ENCODE peak calls at places on chromosomes 16 and 17, in nine cellular contexts. Z, I, C, E, T, V, Y, G and R are unnamed samples.

GRCh38 chr17:15269690-15270089 is 4.6 kb upstream of the PMP22 start:
- DNase-seq in T (no peak), Z (peak), E (no peak), Y (no peak), C (no peak), G (no peak), I (no peak), V (no peak), R (no peak)

GRCh38 chr16:64250866-64251265 is 871.0 kb downstream of the CDH11 start:
- DNase-seq in T (peak), Y (no peak), G (no peak), V (no peak), C (peak), I (no peak), E (no peak), Z (no peak), R (no peak)

GRCh38 chr16:25135239-25135878 is 23.8 kb downstream of the LCMT1 start:
- DNase-seq in Z (no peak), C (no peak), V (peak), G (peak), Y (no peak), I (no peak), T (peak), E (no peak), R (peak)

GRCh38 chr17:41547921-41548843 is 20.1 kb upstream of the KRT19 start:
- DNase-seq in I (no peak), G (peak), E (peak), C (no peak), Y (no peak), V (peak), Z (peak), T (peak), R (peak)

GRCh38 chr16:48123104-48123788 is 32.5 kb downstream of the ABCC12 start:
- DNase-seq in Z (no peak), Y (no peak), V (peak), I (no peak), C (no peak), T (peak), E (no peak), G (no peak), R (peak)

GRCh38 chr17:39678340-39679116 is 9.3 kb downstream of the PGAP3 start:
- DNase-seq in T (no peak), G (peak), I (no peak), Z (no peak), C (no peak), Y (no peak), V (no peak), E (no peak), R (no peak)

GRCh38 chr17:1994707-1995106 is 30.4 kb downstream of the RTN4RL1 start:
- DNase-seq in C (no peak), Y (no peak), G (no peak), Z (no peak), T (no peak), I (no peak), V (no peak), E (no peak), R (no peak)

GRCh38 chr16:68993885-68994284 is 111.6 kb upstream of the HAS3 start:
- DNase-seq in I (no peak), E (no peak), C (no peak), Y (no peak), V (peak), G (no peak), Z (no peak), T (peak), R (peak)

GRCh38 chr17:42403150-42403549 is 14.9 kb upstream of the STAT3 start:
- DNase-seq in C (no peak), V (no peak), E (no peak), T (no peak), Y (peak), Z (no peak), G (peak), I (peak), R (no peak)

GRCh38 chr17:3025421-3026124 is 37.8 kb downstream of the OR1D5 start:
- DNase-seq in Z (no peak), T (no peak), G (no peak), C (no peak), I (no peak), Y (no peak), V (no peak), E (no peak), R (no peak)

GRCh38 chr17:50834786-50835562 is 412 bp upstream of the WFIKKN2 start:
- DNase-seq in E (no peak), C (no peak), Y (peak), Z (no peak), V (no peak), T (peak), I (no peak), G (no peak), R (no peak)

GRCh38 chr17:77959926-77960521 is 1.5 kb downstream of the TNRC6C start:
- DNase-seq in I (peak), T (no peak), Y (peak), E (no peak), C (no peak), V (no peak), G (no peak), Z (peak), R (peak)

GRCh38 chr16:535446-536405 is 8.2 kb downstream of the CAPN15 start:
- DNase-seq in V (peak), Y (no peak), I (no peak), Z (no peak), C (no peak), T (peak), E (no peak), G (peak), R (peak)

GRCh38 chr16:55294129-55294528 is 29.9 kb upstream of the IRX6 start:
- DNase-seq in C (no peak), V (no peak), I (no peak), Z (no peak), E (no peak), T (no peak), Y (no peak), G (no peak), R (peak)

GRCh38 chr17:76147211-76148014 is 6.4 kb upstream of the FOXJ1 start:
- DNase-seq in V (no peak), G (no peak), C (no peak), I (no peak), E (no peak), T (no peak), Y (no peak), Z (no peak), R (peak)

DNA sequence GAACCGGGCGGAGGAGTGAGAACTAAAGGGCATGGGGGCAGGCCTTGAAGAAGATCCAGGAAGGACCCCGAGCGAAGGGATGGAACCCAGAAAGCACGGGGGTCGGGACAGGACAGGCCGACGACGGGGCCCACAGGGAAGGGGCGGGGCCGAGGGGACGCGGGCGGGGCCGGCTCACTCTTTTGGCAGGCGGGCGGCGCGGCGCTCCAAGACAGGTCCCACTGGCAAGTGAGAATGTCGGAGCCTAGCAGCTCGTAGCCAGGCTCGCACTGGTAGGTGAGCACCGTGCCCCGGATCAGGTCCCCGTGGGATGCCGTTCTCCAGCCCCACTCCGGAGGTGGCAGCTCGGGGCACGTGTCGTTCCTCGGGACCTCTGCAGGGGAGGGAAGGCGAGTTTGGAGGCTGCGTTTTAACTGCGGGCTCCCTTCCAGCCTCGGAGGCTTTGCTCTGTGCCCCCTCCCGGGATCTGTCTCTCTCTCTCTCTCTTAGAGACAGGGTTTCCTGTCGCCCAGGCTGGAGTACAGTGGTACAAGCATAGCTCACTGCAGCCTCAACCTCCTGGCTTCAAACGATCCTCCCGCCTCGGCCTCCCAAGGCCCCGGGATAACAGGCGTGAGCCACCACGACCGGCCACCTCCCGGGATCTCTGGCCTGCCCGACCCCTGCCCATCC is 13.7 kb upstream of the CDIPT start:
- DNase-seq in Y (peak), I (peak), E (no peak), V (no peak), C (no peak), G (no peak), T (no peak), Z (no peak), R (no peak)
- H3K27ac ChIP-seq in Y (no peak), I (no peak), E (no peak), V (no peak), C (no peak), G (no peak), T (no peak), Z (no peak), R (no peak)

DNA sequence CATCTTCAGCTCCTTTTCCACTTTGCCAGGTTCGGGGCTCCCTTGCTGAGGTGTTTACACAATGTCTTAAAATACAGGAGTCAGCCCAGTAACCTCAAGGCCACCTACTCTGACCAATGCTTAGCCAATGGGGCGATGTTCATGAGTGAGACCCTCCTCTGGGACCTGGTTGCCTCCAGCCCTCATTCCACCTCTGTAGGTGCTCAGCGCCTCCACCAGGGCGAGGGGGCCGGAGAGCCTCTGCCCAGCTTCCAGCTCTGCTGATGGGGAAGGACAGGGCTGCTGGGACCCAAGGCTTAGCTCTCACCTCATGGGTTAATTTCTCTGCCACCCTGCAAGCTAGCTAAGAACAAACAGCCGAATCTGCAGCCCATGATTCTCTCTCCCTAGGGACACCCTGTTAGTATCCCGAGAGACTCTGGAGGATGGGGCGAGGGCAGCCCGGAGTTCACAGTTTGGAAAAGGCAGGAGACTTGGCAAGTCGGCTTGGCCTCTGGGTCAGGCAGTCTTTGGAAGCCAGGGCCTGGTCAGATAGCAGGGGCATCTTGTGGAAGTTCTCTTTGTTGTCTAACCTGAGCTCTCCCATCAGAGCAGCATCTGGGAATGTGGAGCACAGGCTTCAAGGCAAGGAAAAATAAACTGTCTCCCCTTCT is 16.2 kb downstream of the SRCIN1 start:
- DNase-seq in V (no peak), I (no peak), C (no peak), T (no peak), E (no peak), Y (no peak), Z (no peak), G (no peak), R (no peak)
- H3K27ac ChIP-seq in V (no peak), I (no peak), C (no peak), T (no peak), E (no peak), Y (no peak), Z (no peak), G (no peak), R (no peak)

DNA sequence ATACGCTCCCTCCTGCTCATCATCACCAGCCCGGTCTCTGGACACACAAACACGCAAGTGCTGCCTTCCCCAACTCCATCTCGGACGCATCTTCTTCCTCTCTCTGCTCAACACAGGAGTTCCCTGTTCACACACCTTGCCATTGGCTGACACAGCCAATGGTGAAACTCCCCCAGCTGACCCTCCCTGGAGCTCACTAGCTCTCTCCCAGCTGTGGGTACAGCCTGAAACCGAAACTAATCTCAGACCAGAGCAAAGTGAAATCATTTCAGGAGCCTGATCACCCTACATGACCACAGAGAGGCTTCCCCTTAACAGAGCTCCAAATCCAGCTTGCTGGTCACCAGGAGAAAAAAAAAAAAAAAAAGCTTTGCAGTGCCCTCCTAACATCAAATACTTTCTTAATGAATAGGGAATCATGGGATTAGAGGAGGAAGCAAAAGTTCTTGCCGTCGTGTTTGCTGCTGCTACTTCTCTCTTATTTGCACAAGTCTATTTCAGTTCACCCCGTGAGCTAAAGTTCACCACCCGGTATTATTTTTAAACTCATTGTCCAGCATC is 8.3 kb downstream of the CUEDC1 start:
- DNase-seq in T (peak), G (peak), C (no peak), V (peak), Y (no peak), Z (peak), E (peak), I (no peak), R (peak)
- H3K27ac ChIP-seq in T (peak), G (peak), C (peak), V (peak), Y (no peak), Z (peak), E (peak), I (no peak), R (peak)

GRCh38 chr17:27631409-27631755 is 394 bp downstream of the LGALS9 start:
- DNase-seq in C (no peak), V (no peak), I (no peak), Y (no peak), E (no peak), Z (no peak), G (no peak), T (no peak), R (no peak)

GRCh38 chr17:27633312-27634025 is 2.5 kb downstream of the LGALS9 start:
- DNase-seq in Y (no peak), G (peak), Z (no peak), C (no peak), V (no peak), E (no peak), T (no peak), I (no peak), R (no peak)

GRCh38 chr17:27630607-27631408 is at the start of gene LGALS9:
- DNase-seq in Y (no peak), C (no peak), Z (peak), G (peak), I (peak), V (no peak), T (peak), E (no peak), R (peak)

GRCh38 chr17:27634026-27634335 is 3.0 kb downstream of the LGALS9 start:
- DNase-seq in V (no peak), I (no peak), G (no peak), E (no peak), Y (no peak), C (no peak), Z (no peak), T (no peak), R (no peak)

DNA sequence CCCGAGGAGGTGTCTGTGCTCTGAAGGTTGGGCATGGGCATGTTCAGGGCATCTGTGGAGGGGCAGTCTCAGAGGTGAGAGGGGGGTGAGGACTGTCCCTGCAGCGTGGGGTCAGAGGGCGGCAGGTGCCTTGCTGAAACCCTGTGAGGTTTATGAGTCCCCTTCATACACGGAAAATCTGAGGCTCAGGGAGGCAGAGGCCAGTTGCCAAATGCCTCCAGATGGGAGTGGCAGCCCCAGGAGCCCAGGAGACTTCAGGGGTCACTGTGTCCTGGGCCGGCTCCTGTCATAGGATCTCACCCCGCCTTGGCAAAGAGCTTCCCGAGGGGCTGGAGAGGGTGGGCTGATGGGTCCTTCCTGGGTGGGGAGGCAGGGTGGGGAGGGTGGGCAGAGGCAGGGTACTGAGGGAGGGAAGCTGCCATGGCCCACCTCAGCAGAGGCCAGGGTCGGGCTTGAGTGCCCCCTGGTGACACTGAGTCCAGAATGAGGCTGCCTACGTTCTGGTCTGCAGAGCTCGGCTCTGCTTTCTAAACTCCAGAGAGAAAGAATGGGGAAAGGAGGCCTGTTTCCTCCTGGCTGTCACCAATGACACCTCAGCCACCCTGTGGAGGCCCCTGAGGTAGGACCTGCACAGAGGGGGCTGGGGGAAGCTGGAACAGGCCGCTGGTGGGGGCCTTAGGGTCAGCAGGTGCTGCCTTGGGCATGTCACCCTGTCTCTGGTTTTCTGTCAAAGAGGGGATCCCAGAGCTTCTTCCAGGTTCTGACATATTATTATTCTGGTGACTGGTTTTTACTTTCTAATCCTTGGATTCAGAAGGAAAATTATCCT is 1.1 kb downstream of the LGALS9 start:
- DNase-seq in G (peak), I (no peak), Z (no peak), C (no peak), V (no peak), E (no peak), T (no peak), Y (no peak), R (no peak)
- H3K27ac ChIP-seq in G (peak), I (no peak), Z (peak), C (peak), V (no peak), E (no peak), T (no peak), Y (no peak), R (no peak)

GRCh38 chr16:3575491-3575890 is 1.7 kb downstream of the NLRC3 start:
- DNase-seq in I (no peak), C (no peak), E (no peak), V (no peak), Z (no peak), Y (no peak), G (no peak), T (no peak), R (no peak)
- H3K27ac ChIP-seq in I (peak), C (no peak), E (no peak), V (no peak), Z (no peak), Y (no peak), G (no peak), T (no peak), R (no peak)